ENCODE peak calls at places on chromosomes 2 and 18, in nine cellular contexts. Q is cardiac muscle cell, U is GM12878, G is psoas muscle, B is sigmoid colon, J is Peyer's patch, O is BE2C, Z is H1, S is GM23338. C is an unnamed sample.

GRCh38 chr2:162704496-162704895 is 134.1 kb downstream of the KCNH7 start:
- DNase-seq in U (no peak), B (no peak), S (no peak), G (no peak), Q (no peak), Z (no peak), J (no peak), O (no peak), C (no peak)

GRCh38 chr2:121377676-121378075 is 92.7 kb upstream of the TFCP2L1 start:
- DNase-seq in U (no peak), S (no peak), Q (no peak), O (no peak), G (no peak), J (no peak), Z (no peak), B (no peak), C (no peak)

GRCh38 chr2:226835796-226836547 is at the start of gene RHBDD1:
- DNase-seq in U (peak; percentile 86), Q (peak; percentile 98), B (peak; percentile 97), S (peak; percentile 96), O (peak; percentile 94), J (peak; percentile 96), Z (peak; percentile 90), G (peak; percentile 96), C (peak; percentile 93)

GRCh38 chr18:58202406-58202730 is 158.3 kb downstream of the NEDD4L start:
- DNase-seq in B (no peak), Z (no peak), U (no peak), G (no peak), J (no peak), Q (no peak), S (no peak), O (peak; percentile 72), C (no peak)

GRCh38 chr18:56001576-56001975 is 413.6 kb upstream of the TCF4 start:
- DNase-seq in Z (no peak), B (no peak), U (no peak), Q (peak; percentile 13), S (peak; percentile 11), G (no peak), J (no peak), O (no peak), C (no peak)

GRCh38 chr2:137133231-137133630 is 367.9 kb downstream of the THSD7B start:
- DNase-seq in O (no peak), J (no peak), B (no peak), Q (no peak), S (peak; percentile 3), G (no peak), Z (no peak), U (no peak), C (no peak)

GRCh38 chr18:34867520-34867919 is 157.4 kb downstream of the DTNA start:
- DNase-seq in Q (peak; percentile 43), O (peak; percentile 75), S (peak; percentile 76), B (no peak), U (no peak), Z (peak; percentile 63), G (no peak), J (no peak), C (no peak)

GRCh38 chr2:225165052-225165451 is 122.8 kb upstream of the DOCK10 start:
- DNase-seq in J (no peak), S (no peak), U (no peak), G (no peak), Q (no peak), B (no peak), Z (no peak), O (no peak), C (no peak)

GRCh38 chr18:77114564-77115391 is 17.8 kb downstream of the MBP start:
- DNase-seq in B (peak; percentile 91), J (peak; percentile 92), Q (peak; percentile 93), O (no peak), Z (peak; percentile 43), G (peak; percentile 91), S (no peak), U (no peak), C (peak; percentile 97)

GRCh38 chr2:28680657-28681056 is 71.0 kb upstream of the PPP1CB start:
- DNase-seq in G (no peak), B (no peak), Q (no peak), O (no peak), J (no peak), U (no peak), Z (no peak), S (no peak), C (no peak)

GRCh38 chr2:199581935-199582336 is 124.2 kb upstream of the SATB2 start:
- DNase-seq in Z (no peak), O (no peak), U (no peak), S (peak; percentile 48), Q (peak; percentile 36), B (no peak), G (no peak), J (no peak), C (no peak)

GRCh38 chr2:138516030-138516704 is 14.6 kb downstream of the SPOPL start:
- DNase-seq in G (no peak), Z (no peak), S (peak; percentile 16), U (no peak), B (no peak), J (no peak), Q (peak; percentile 21), O (no peak), C (no peak)

GRCh38 chr2:241315183-241315878 is at the start of gene HDLBP:
- DNase-seq in Z (peak; percentile 93), J (peak; percentile 100), G (peak; percentile 100), B (peak; percentile 99), U (peak; percentile 96), Q (peak; percentile 100), O (peak; percentile 100), S (peak; percentile 99), C (peak; percentile 99)

GRCh38 chr2:241314933-241315182 is 614 bp downstream of the HDLBP start:
- DNase-seq in J (no peak), S (no peak), Q (no peak), G (no peak), Z (no peak), U (no peak), O (no peak), B (no peak), C (no peak)

GRCh38 chr2:241315879-241316700 is at the start of gene SEPTIN2:
- DNase-seq in G (peak; percentile 84), S (peak; percentile 69), U (no peak), Z (peak; percentile 99), J (no peak), O (no peak), B (peak; percentile 89), Q (no peak), C (peak; percentile 78)

GRCh38 chr2:241316825-241317224 is 1.1 kb downstream of the SEPTIN2 start:
- DNase-seq in S (no peak), G (no peak), Z (no peak), U (no peak), Q (no peak), J (no peak), B (no peak), O (no peak), C (no peak)

DNA sequence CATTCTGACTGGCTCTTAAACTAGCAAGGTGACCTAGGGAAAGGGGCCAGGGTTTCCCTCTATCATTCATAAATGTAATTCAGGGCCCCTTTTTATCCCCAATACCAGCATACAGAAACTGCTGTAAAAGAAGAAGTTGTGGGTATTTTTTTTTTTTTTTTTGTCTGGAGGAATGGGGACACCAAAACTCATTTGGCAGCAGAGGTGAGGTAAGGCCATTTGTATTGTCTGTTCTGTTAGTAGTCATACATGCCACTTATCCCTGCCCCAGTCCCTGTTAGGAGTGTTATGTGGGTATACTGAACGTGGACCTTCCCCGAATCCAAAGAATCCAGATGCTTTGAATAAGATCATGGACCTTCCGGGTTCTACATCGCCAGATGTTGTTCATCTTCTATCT is 1.7 kb downstream of the SEPTIN2 start:
- DNase-seq in Q (no peak), G (no peak), O (no peak), S (no peak), Z (no peak), U (no peak), J (no peak), B (no peak), C (no peak)
- H3K4me3 ChIP-seq in Q (peak overlapping the region; percentile 71), G (peak overlapping the region; percentile 85), O (peak overlapping the region; percentile 70), S (peak overlapping the region; percentile 84), Z (peak overlapping the region; percentile 95), U (peak overlapping the region; percentile 88), J (peak overlapping the region; percentile 72), B (peak overlapping the region; percentile 87), C (peak overlapping the region; percentile 91)

DNA sequence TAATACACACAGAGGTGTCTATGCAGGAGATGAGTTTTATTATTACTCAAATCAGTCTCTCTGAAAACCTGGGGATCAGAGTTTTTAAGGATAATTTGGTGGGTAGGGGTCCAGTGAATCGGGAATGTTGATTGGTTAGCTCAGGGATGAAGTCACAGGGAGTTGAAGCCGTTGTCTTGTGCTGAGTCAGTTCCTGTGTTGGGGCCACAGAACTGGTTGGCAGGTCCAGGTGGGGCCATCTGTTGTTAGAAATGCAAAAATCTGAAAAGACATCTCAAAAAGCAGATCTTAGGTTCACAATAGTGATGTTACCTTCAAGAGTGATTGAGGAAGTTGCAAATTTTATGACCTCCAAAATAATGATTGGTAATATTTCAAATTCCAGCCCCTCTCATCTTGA is 86.9 kb downstream of the VSNL1 start:
- DNase-seq in S (no peak), Q (no peak), G (no peak), O (no peak), Z (no peak), B (no peak), J (no peak), U (no peak), C (no peak)
- H3K27me3 ChIP-seq in S (no peaks in the 10 kb centered on the region), Q (no peaks in the 10 kb centered on the region), G (no peaks in the 10 kb centered on the region), O (no peaks in the 10 kb centered on the region), Z (no peaks in the 10 kb centered on the region), B (no peaks in the 10 kb centered on the region), J (no peaks in the 10 kb centered on the region), U (no peaks in the 10 kb centered on the region), C (no peaks in the 10 kb centered on the region)

GRCh38 chr2:8692783-8693768 is 11.2 kb downstream of the ID2 start:
- DNase-seq in Q (no peak), G (peak; percentile 38), O (peak; percentile 82), B (no peak), J (peak; percentile 73), S (peak; percentile 78), Z (peak; percentile 92), U (no peak), C (no peak)
- H3K4me3 ChIP-seq in Q (no peak overlapping the region), G (no peak overlapping the region), O (peak overlapping the region; percentile 73), B (peak overlapping the region; percentile 33), J (peak overlapping the region; percentile 18), S (peak overlapping the region; percentile 50), Z (peak overlapping the region; percentile 48), U (peak overlapping the region; percentile 44), C (peak overlapping the region; percentile 32)

GRCh38 chr2:233945146-233945545 is 28.0 kb downstream of the TRPM8 start:
- DNase-seq in J (no peak), O (no peak), Z (no peak), Q (no peak), G (no peak), U (no peak), S (no peak), B (no peak), C (no peak)
- H3K27me3 ChIP-seq in J (no peaks in the 10 kb centered on the region), O (no peaks in the 10 kb centered on the region), Z (no peaks in the 10 kb centered on the region), Q (peaks cover 5% of the 10 kb centered on the region), G (no peaks in the 10 kb centered on the region), U (no peaks in the 10 kb centered on the region), S (no peaks in the 10 kb centered on the region), B (no peaks in the 10 kb centered on the region), C (no peaks in the 10 kb centered on the region)

GRCh38 chr2:238875531-238876231 is 27.8 kb downstream of the TWIST2 start:
- DNase-seq in G (no peak), J (no peak), U (no peak), O (no peak), B (peak; percentile 90), Z (no peak), S (no peak), Q (no peak), C (no peak)
- H3K4me3 ChIP-seq in G (no peak overlapping the region), J (no peak overlapping the region), U (no peak overlapping the region), O (no peak overlapping the region), B (no peak overlapping the region), Z (no peak overlapping the region), S (no peak overlapping the region), Q (no peak overlapping the region), C (no peak overlapping the region)